ENCODE peak calls at places on chromosomes 4 and X, in nine cellular contexts. Q is A549, X is kidney epithelial cell, P is breast epithelium, H is fibroblast of lung, N is astrocyte of the spinal cord, B is adrenal gland, A is psoas muscle, M is lower lobe of right lung. S is an unnamed sample.

GRCh38 chrX:154380787-154381186 is 1.7 kb downstream of the EMD start:
- DNase-seq in A (no peak), M (no peak), N (no peak), P (no peak), B (no peak), X (no peak), H (no peak), Q (no peak), S (no peak)

GRCh38 chr4:140222175-140222574 is 68.2 kb upstream of the MAML3 start:
- DNase-seq in Q (no peak), M (no peak), H (peak; percentile 52), N (peak; percentile 44), B (no peak), X (no peak), P (no peak), A (no peak), S (no peak)

GRCh38 chrX:148466292-148466691 is 34.1 kb upstream of the AFF2 start:
- DNase-seq in H (peak; percentile 17), A (no peak), N (no peak), B (no peak), M (no peak), Q (no peak), P (no peak), X (no peak), S (no peak)

GRCh38 chr4:169152899-169153298 is 117.9 kb downstream of the SH3RF1 start:
- DNase-seq in P (no peak), H (no peak), N (no peak), B (no peak), M (no peak), X (no peak), A (no peak), Q (no peak), S (no peak)

GRCh38 chrX:111376897-111377601 is 34.9 kb downstream of the DCX start:
- DNase-seq in N (no peak), H (no peak), M (no peak), Q (no peak), B (no peak), A (no peak), P (no peak), X (no peak), S (no peak)

GRCh38 chrX:130264573-130264972 is 4.1 kb downstream of the ZNF280C start:
- DNase-seq in N (no peak), A (no peak), Q (peak; percentile 1), P (no peak), M (no peak), H (peak; percentile 4), B (no peak), X (no peak), S (peak; percentile 32)

GRCh38 chr4:16544251-16544721 is 318.0 kb upstream of the TAPT1 start:
- DNase-seq in H (no peak), Q (no peak), P (no peak), A (no peak), M (peak; percentile 59), N (no peak), B (peak; percentile 3), X (no peak), S (peak; percentile 52)

GRCh38 chr4:144787365-144788263 is 141.7 kb downstream of the HHIP start:
- DNase-seq in A (no peak), X (no peak), P (no peak), N (peak; percentile 62), H (peak; percentile 47), Q (peak; percentile 47), M (no peak), B (no peak), S (peak; percentile 47)

GRCh38 chrX:132226169-132226568 is 6.9 kb upstream of the RAP2C start:
- DNase-seq in Q (no peak), H (no peak), X (no peak), M (no peak), B (no peak), P (no peak), A (no peak), N (no peak), S (peak; percentile 36)

GRCh38 chr4:15544196-15544730 is 74.6 kb downstream of the CC2D2A start:
- DNase-seq in B (no peak), N (no peak), M (no peak), X (no peak), H (no peak), P (no peak), Q (no peak), A (no peak), S (no peak)

GRCh38 chrX:147953976-147954375 is 27.2 kb upstream of the FMR1NB start:
- DNase-seq in P (no peak), A (no peak), M (no peak), Q (no peak), B (peak; percentile 7), X (no peak), N (no peak), H (no peak), S (no peak)

GRCh38 chrX:48972214-48973164 is 845 bp upstream of the KCND1 start:
- DNase-seq in M (no peak), N (peak; percentile 38), P (no peak), X (no peak), A (no peak), B (peak; percentile 48), H (peak; percentile 44), Q (peak; percentile 60), S (peak; percentile 39)

GRCh38 chr4:62709618-62710252 is 1509.6 kb downstream of the ADGRL3 start:
- DNase-seq in H (peak; percentile 6), X (no peak), B (peak; percentile 1), N (peak; percentile 43), A (no peak), P (no peak), Q (peak; percentile 6), M (no peak), S (peak; percentile 1)

GRCh38 chr4:74598611-74599325 is 153.8 kb downstream of the AREG start:
- DNase-seq in H (no peak), A (no peak), X (no peak), P (no peak), N (no peak), Q (no peak), B (no peak), M (no peak), S (peak; percentile 31)

GRCh38 chr4:7872264-7872771 is 67.3 kb downstream of the AFAP1 start:
- DNase-seq in Q (peak; percentile 82), M (no peak), A (peak; percentile 89), H (peak; percentile 96), P (no peak), X (no peak), N (peak; percentile 95), B (peak; percentile 12), S (peak; percentile 82)

GRCh38 chr4:174198396-174199179 is 84.9 kb downstream of the FBXO8 start:
- DNase-seq in X (no peak), H (peak; percentile 74), B (no peak), A (no peak), P (no peak), Q (peak; percentile 13), M (no peak), N (peak; percentile 85), S (peak; percentile 92)

GRCh38 chr4:40890764-40891163 is 141.0 kb downstream of the NSUN7 start:
- DNase-seq in P (no peak), A (no peak), N (no peak), B (no peak), H (no peak), X (no peak), Q (no peak), M (no peak), S (no peak)

GRCh38 chrX:74450803-74451449 is 29.6 kb downstream of the SLC16A2 start:
- DNase-seq in X (peak; percentile 67), N (peak; percentile 92), M (no peak), H (peak; percentile 96), Q (peak; percentile 64), A (no peak), B (peak; percentile 69), P (no peak), S (peak; percentile 88)

GRCh38 chr4:151207868-151208267 is 69.1 kb upstream of the PRSS48 start:
- DNase-seq in A (no peak), N (no peak), Q (no peak), H (no peak), P (no peak), B (no peak), M (no peak), X (no peak), S (no peak)

GRCh38 chrX:97372006-97372766 is 488.5 kb downstream of the RPA4 start:
- DNase-seq in B (peak; percentile 43), M (no peak), Q (no peak), P (no peak), X (no peak), N (no peak), H (no peak), A (no peak), S (no peak)
- H3K4me3 ChIP-seq in B (no peak overlapping the region), M (no peak overlapping the region), Q (no peak overlapping the region), P (no peak overlapping the region), X (no peak overlapping the region), N (no peak overlapping the region), H (no peak overlapping the region), A (no peak overlapping the region), S (no peak overlapping the region)

DNA sequence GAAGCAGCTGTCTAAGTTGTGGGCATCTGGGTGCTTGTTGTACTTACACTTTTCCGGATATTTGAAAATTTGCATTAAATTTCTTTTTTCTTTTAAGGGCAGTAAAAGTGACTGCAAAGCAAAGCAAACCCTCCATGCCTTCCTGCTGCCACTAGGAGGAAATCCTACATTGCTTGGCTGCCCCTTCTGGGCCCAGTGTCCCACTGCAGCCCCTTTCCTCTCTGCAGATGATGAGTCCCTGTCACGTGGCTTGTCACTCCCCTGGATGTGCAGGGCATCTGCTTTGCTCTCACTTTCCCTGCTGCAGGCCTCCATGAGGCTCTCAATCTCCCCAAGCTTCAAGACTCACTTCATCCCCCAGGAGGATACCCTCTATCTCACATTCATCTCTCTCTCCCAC is 12.7 kb downstream of the TSR2 start:
- DNase-seq in X (no peak), M (no peak), B (no peak), Q (peak; percentile 45), A (no peak), H (peak; percentile 6), N (peak; percentile 2), P (no peak), S (peak; percentile 8)
- TF ChIP-seq CTCF in X (peak; percentile 32), M (no peak), B (no peak), Q (no peak), A (no peak), H (no peak), N (peak; percentile 29), P (no peak), S (peak; percentile 30)

DNA sequence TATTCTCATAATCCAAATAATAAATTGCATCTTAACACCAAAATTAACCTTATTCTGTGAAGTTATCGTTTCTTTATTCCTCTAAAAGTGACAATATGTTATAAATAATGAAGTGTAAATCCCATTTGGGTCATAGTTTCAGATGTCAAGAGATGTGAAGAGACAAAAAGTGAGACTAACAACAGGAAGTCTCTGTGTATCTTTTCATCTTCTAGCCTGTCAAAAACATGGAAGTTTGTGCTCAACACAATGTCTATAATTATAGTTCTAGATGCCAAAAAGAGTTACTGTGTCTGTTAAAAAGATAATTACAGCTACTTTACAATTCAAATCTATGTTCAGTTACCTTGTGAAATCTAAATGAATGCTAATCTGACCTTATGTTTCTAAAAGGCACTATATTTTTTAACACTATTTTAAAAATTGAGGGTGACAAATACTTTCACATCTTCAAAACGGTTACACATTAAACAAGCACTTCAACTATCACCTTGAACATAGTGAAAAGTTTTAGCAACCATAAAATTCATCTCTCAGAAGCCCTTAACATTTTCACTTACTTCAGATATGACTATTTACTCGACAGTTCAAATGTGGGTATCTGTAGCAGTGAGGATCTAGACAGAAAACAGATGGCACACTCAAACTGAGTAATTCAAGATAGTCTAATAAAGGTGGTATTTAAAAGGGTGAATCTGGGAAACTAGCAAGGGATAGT is 509.8 kb downstream of the ARAP2 start:
- DNase-seq in N (no peak), P (no peak), H (no peak), M (no peak), Q (no peak), B (no peak), X (no peak), A (no peak), S (no peak)
- H3K4me3 ChIP-seq in N (no peak overlapping the region), P (no peak overlapping the region), H (no peak overlapping the region), M (no peak overlapping the region), Q (no peak overlapping the region), B (no peak overlapping the region), X (no peak overlapping the region), A (no peak overlapping the region), S (no peak overlapping the region)

GRCh38 chrX:118183606-118184005 is 67.0 kb upstream of the KLHL13 start:
- DNase-seq in Q (no peak), X (no peak), N (no peak), P (no peak), A (no peak), M (no peak), B (no peak), H (no peak), S (no peak)
- TF ChIP-seq CTCF in Q (no peak), X (peak; percentile 9), N (no peak), P (no peak), A (peak; percentile 8), M (no peak), B (no peak), H (no peak), S (no peak)